ENCODE peak calls at places on chromosomes 7 and 10, in seven cellular contexts. One of them, this sample, is unnamed.

GRCh38 chr7:128830231-128831177 is at the start of gene FLNC:
- DNase-seq in fibroblast of pulmonary artery: peak
- DNase-seq in RCC 7860: peak
- DNase-seq in activated naive CD8-positive, alpha-beta T cell treated with anti-CD3 and anti-CD28 coated beads, Interleukin-2, amount 10 ng/mL, durations not matched to agents 7 days and 5 days: peak
- DNase-seq in SW 1271: no peak
- DNase-seq in H7: peak
- DNase-seq in cardiac muscle cell: peak
- DNase-seq in this sample: no peak

GRCh38 chr10:73889014-73889413 is 14.7 kb upstream of the CAMK2G start:
- DNase-seq in fibroblast of pulmonary artery: peak
- DNase-seq in RCC 7860: peak
- DNase-seq in activated naive CD8-positive, alpha-beta T cell treated with anti-CD3 and anti-CD28 coated beads, Interleukin-2, amount 10 ng/mL, durations not matched to agents 7 days and 5 days: no peak
- DNase-seq in SW 1271: no peak
- DNase-seq in H7: peak
- DNase-seq in cardiac muscle cell: no peak
- DNase-seq in this sample: peak

GRCh38 chr10:112957589-112958202 is 7.6 kb downstream of the TCF7L2 start:
- DNase-seq in fibroblast of pulmonary artery: no peak
- DNase-seq in RCC 7860: peak
- DNase-seq in activated naive CD8-positive, alpha-beta T cell treated with anti-CD3 and anti-CD28 coated beads, Interleukin-2, amount 10 ng/mL, durations not matched to agents 7 days and 5 days: no peak
- DNase-seq in SW 1271: no peak
- DNase-seq in H7: no peak
- DNase-seq in cardiac muscle cell: no peak
- DNase-seq in this sample: no peak

GRCh38 chr10:78936412-78937342 is 132.1 kb upstream of the ZMIZ1 start:
- DNase-seq in fibroblast of pulmonary artery: no peak
- DNase-seq in RCC 7860: no peak
- DNase-seq in activated naive CD8-positive, alpha-beta T cell treated with anti-CD3 and anti-CD28 coated beads, Interleukin-2, amount 10 ng/mL, durations not matched to agents 7 days and 5 days: no peak
- DNase-seq in SW 1271: no peak
- DNase-seq in H7: no peak
- DNase-seq in cardiac muscle cell: no peak
- DNase-seq in this sample: no peak

GRCh38 chr7:42103456-42103855 is 133.6 kb downstream of the GLI3 start:
- DNase-seq in fibroblast of pulmonary artery: no peak
- DNase-seq in RCC 7860: no peak
- DNase-seq in activated naive CD8-positive, alpha-beta T cell treated with anti-CD3 and anti-CD28 coated beads, Interleukin-2, amount 10 ng/mL, durations not matched to agents 7 days and 5 days: no peak
- DNase-seq in SW 1271: no peak
- DNase-seq in H7: no peak
- DNase-seq in cardiac muscle cell: no peak
- DNase-seq in this sample: no peak

GRCh38 chr10:86301431-86301830 is 65.2 kb downstream of the GRID1 start:
- DNase-seq in fibroblast of pulmonary artery: no peak
- DNase-seq in RCC 7860: no peak
- DNase-seq in activated naive CD8-positive, alpha-beta T cell treated with anti-CD3 and anti-CD28 coated beads, Interleukin-2, amount 10 ng/mL, durations not matched to agents 7 days and 5 days: no peak
- DNase-seq in SW 1271: no peak
- DNase-seq in H7: no peak
- DNase-seq in cardiac muscle cell: no peak
- DNase-seq in this sample: no peak

GRCh38 chr10:121516483-121516882 is 81.8 kb downstream of the FGFR2 start:
- DNase-seq in fibroblast of pulmonary artery: no peak
- DNase-seq in RCC 7860: peak
- DNase-seq in activated naive CD8-positive, alpha-beta T cell treated with anti-CD3 and anti-CD28 coated beads, Interleukin-2, amount 10 ng/mL, durations not matched to agents 7 days and 5 days: no peak
- DNase-seq in SW 1271: no peak
- DNase-seq in H7: no peak
- DNase-seq in cardiac muscle cell: no peak
- DNase-seq in this sample: no peak

GRCh38 chr10:63133787-63134557 is 844 bp downstream of the NRBF2 start:
- DNase-seq in fibroblast of pulmonary artery: peak
- DNase-seq in RCC 7860: peak
- DNase-seq in activated naive CD8-positive, alpha-beta T cell treated with anti-CD3 and anti-CD28 coated beads, Interleukin-2, amount 10 ng/mL, durations not matched to agents 7 days and 5 days: no peak
- DNase-seq in SW 1271: no peak
- DNase-seq in H7: no peak
- DNase-seq in cardiac muscle cell: no peak
- DNase-seq in this sample: no peak

GRCh38 chr10:118991326-118991725 is 38.2 kb upstream of the NANOS1 start:
- DNase-seq in fibroblast of pulmonary artery: no peak
- DNase-seq in RCC 7860: no peak
- DNase-seq in activated naive CD8-positive, alpha-beta T cell treated with anti-CD3 and anti-CD28 coated beads, Interleukin-2, amount 10 ng/mL, durations not matched to agents 7 days and 5 days: no peak
- DNase-seq in SW 1271: no peak
- DNase-seq in H7: no peak
- DNase-seq in cardiac muscle cell: no peak
- DNase-seq in this sample: no peak

GRCh38 chr7:66146701-66147100 is 32.1 kb downstream of the CRCP start:
- DNase-seq in fibroblast of pulmonary artery: no peak
- DNase-seq in RCC 7860: no peak
- DNase-seq in activated naive CD8-positive, alpha-beta T cell treated with anti-CD3 and anti-CD28 coated beads, Interleukin-2, amount 10 ng/mL, durations not matched to agents 7 days and 5 days: no peak
- DNase-seq in SW 1271: no peak
- DNase-seq in H7: no peak
- DNase-seq in cardiac muscle cell: no peak
- DNase-seq in this sample: no peak

GRCh38 chr10:123863721-123864432 is 27.7 kb downstream of the CPXM2 start:
- DNase-seq in fibroblast of pulmonary artery: no peak
- DNase-seq in RCC 7860: no peak
- DNase-seq in activated naive CD8-positive, alpha-beta T cell treated with anti-CD3 and anti-CD28 coated beads, Interleukin-2, amount 10 ng/mL, durations not matched to agents 7 days and 5 days: no peak
- DNase-seq in SW 1271: no peak
- DNase-seq in H7: peak
- DNase-seq in cardiac muscle cell: no peak
- DNase-seq in this sample: no peak

GRCh38 chr10:48792121-48792520 is 107.4 kb downstream of the WDFY4 start:
- DNase-seq in fibroblast of pulmonary artery: no peak
- DNase-seq in RCC 7860: no peak
- DNase-seq in activated naive CD8-positive, alpha-beta T cell treated with anti-CD3 and anti-CD28 coated beads, Interleukin-2, amount 10 ng/mL, durations not matched to agents 7 days and 5 days: no peak
- DNase-seq in SW 1271: no peak
- DNase-seq in H7: no peak
- DNase-seq in cardiac muscle cell: no peak
- DNase-seq in this sample: no peak

GRCh38 chr10:86954681-86955500 is 2.5 kb downstream of the MMRN2 start:
- DNase-seq in fibroblast of pulmonary artery: no peak
- DNase-seq in RCC 7860: no peak
- DNase-seq in activated naive CD8-positive, alpha-beta T cell treated with anti-CD3 and anti-CD28 coated beads, Interleukin-2, amount 10 ng/mL, durations not matched to agents 7 days and 5 days: no peak
- DNase-seq in SW 1271: no peak
- DNase-seq in H7: peak
- DNase-seq in cardiac muscle cell: no peak
- DNase-seq in this sample: no peak

GRCh38 chr10:102582181-102582580 is 62.1 kb upstream of the TRIM8 start:
- DNase-seq in fibroblast of pulmonary artery: no peak
- DNase-seq in RCC 7860: no peak
- DNase-seq in activated naive CD8-positive, alpha-beta T cell treated with anti-CD3 and anti-CD28 coated beads, Interleukin-2, amount 10 ng/mL, durations not matched to agents 7 days and 5 days: no peak
- DNase-seq in SW 1271: no peak
- DNase-seq in H7: no peak
- DNase-seq in cardiac muscle cell: no peak
- DNase-seq in this sample: no peak

GRCh38 chr10:30527623-30528426 is 93.8 kb downstream of the MAP3K8 start:
- DNase-seq in fibroblast of pulmonary artery: no peak
- DNase-seq in RCC 7860: no peak
- DNase-seq in activated naive CD8-positive, alpha-beta T cell treated with anti-CD3 and anti-CD28 coated beads, Interleukin-2, amount 10 ng/mL, durations not matched to agents 7 days and 5 days: peak
- DNase-seq in SW 1271: no peak
- DNase-seq in H7: no peak
- DNase-seq in cardiac muscle cell: no peak
- DNase-seq in this sample: no peak

GRCh38 chr10:89122431-89123066 is 84.6 kb downstream of the CH25H start:
- DNase-seq in fibroblast of pulmonary artery: peak
- DNase-seq in RCC 7860: no peak
- DNase-seq in activated naive CD8-positive, alpha-beta T cell treated with anti-CD3 and anti-CD28 coated beads, Interleukin-2, amount 10 ng/mL, durations not matched to agents 7 days and 5 days: no peak
- DNase-seq in SW 1271: no peak
- DNase-seq in H7: no peak
- DNase-seq in cardiac muscle cell: no peak
- DNase-seq in this sample: no peak

GRCh38 chr10:86188326-86188725 is 178.3 kb downstream of the GRID1 start:
- DNase-seq in fibroblast of pulmonary artery: no peak
- DNase-seq in RCC 7860: no peak
- DNase-seq in activated naive CD8-positive, alpha-beta T cell treated with anti-CD3 and anti-CD28 coated beads, Interleukin-2, amount 10 ng/mL, durations not matched to agents 7 days and 5 days: no peak
- DNase-seq in SW 1271: no peak
- DNase-seq in H7: no peak
- DNase-seq in cardiac muscle cell: no peak
- DNase-seq in this sample: no peak

GRCh38 chr10:89869180-89869579 is 167.8 kb downstream of the KIF20B start:
- DNase-seq in fibroblast of pulmonary artery: no peak
- DNase-seq in RCC 7860: no peak
- DNase-seq in activated naive CD8-positive, alpha-beta T cell treated with anti-CD3 and anti-CD28 coated beads, Interleukin-2, amount 10 ng/mL, durations not matched to agents 7 days and 5 days: no peak
- DNase-seq in SW 1271: no peak
- DNase-seq in H7: no peak
- DNase-seq in cardiac muscle cell: no peak
- DNase-seq in this sample: no peak

GRCh38 chr7:27210441-27211083 is 10.7 kb upstream of the HOXA13 start:
- DNase-seq in fibroblast of pulmonary artery: peak
- DNase-seq in RCC 7860: peak
- DNase-seq in activated naive CD8-positive, alpha-beta T cell treated with anti-CD3 and anti-CD28 coated beads, Interleukin-2, amount 10 ng/mL, durations not matched to agents 7 days and 5 days: peak
- DNase-seq in SW 1271: no peak
- DNase-seq in H7: peak
- DNase-seq in cardiac muscle cell: peak
- DNase-seq in this sample: no peak

GRCh38 chr10:7819126-7819470 is 793 bp downstream of the TAF3 start:
- DNase-seq in fibroblast of pulmonary artery: peak
- DNase-seq in RCC 7860: peak
- DNase-seq in activated naive CD8-positive, alpha-beta T cell treated with anti-CD3 and anti-CD28 coated beads, Interleukin-2, amount 10 ng/mL, durations not matched to agents 7 days and 5 days: no peak
- DNase-seq in SW 1271: no peak
- DNase-seq in H7: peak
- DNase-seq in cardiac muscle cell: peak
- DNase-seq in this sample: peak

GRCh38 chr7:135183478-135183877 is 13.0 kb upstream of the CYREN start:
- DNase-seq in fibroblast of pulmonary artery: no peak
- DNase-seq in RCC 7860: no peak
- DNase-seq in activated naive CD8-positive, alpha-beta T cell treated with anti-CD3 and anti-CD28 coated beads, Interleukin-2, amount 10 ng/mL, durations not matched to agents 7 days and 5 days: no peak
- DNase-seq in SW 1271: no peak
- DNase-seq in H7: no peak
- DNase-seq in cardiac muscle cell: no peak
- DNase-seq in this sample: no peak

GRCh38 chr10:84264611-84265141 is 19.8 kb downstream of the RGR start:
- DNase-seq in fibroblast of pulmonary artery: peak
- DNase-seq in RCC 7860: peak
- DNase-seq in activated naive CD8-positive, alpha-beta T cell treated with anti-CD3 and anti-CD28 coated beads, Interleukin-2, amount 10 ng/mL, durations not matched to agents 7 days and 5 days: peak
- DNase-seq in SW 1271: no peak
- DNase-seq in H7: peak
- DNase-seq in cardiac muscle cell: peak
- DNase-seq in this sample: peak

GRCh38 chr7:38393874-38394273 is 120.4 kb upstream of the TARP start:
- DNase-seq in fibroblast of pulmonary artery: no peak
- DNase-seq in RCC 7860: no peak
- DNase-seq in activated naive CD8-positive, alpha-beta T cell treated with anti-CD3 and anti-CD28 coated beads, Interleukin-2, amount 10 ng/mL, durations not matched to agents 7 days and 5 days: no peak
- DNase-seq in SW 1271: no peak
- DNase-seq in H7: no peak
- DNase-seq in cardiac muscle cell: no peak
- DNase-seq in this sample: peak

GRCh38 chr7:91266931-91267557 is 2.8 kb downstream of the FZD1 start:
- DNase-seq in fibroblast of pulmonary artery: no peak
- DNase-seq in RCC 7860: no peak
- DNase-seq in activated naive CD8-positive, alpha-beta T cell treated with anti-CD3 and anti-CD28 coated beads, Interleukin-2, amount 10 ng/mL, durations not matched to agents 7 days and 5 days: no peak
- DNase-seq in SW 1271: no peak
- DNase-seq in H7: peak
- DNase-seq in cardiac muscle cell: peak
- DNase-seq in this sample: no peak

GRCh38 chr7:74306737-74307469 is 17.7 kb downstream of the CLIP2 start:
- DNase-seq in fibroblast of pulmonary artery: peak
- DNase-seq in RCC 7860: peak
- DNase-seq in activated naive CD8-positive, alpha-beta T cell treated with anti-CD3 and anti-CD28 coated beads, Interleukin-2, amount 10 ng/mL, durations not matched to agents 7 days and 5 days: peak
- DNase-seq in SW 1271: peak
- DNase-seq in H7: peak
- DNase-seq in cardiac muscle cell: no peak
- DNase-seq in this sample: no peak

GRCh38 chr7:30166155-30166840 is 31.5 kb downstream of the MTURN start:
- DNase-seq in fibroblast of pulmonary artery: no peak
- DNase-seq in RCC 7860: no peak
- DNase-seq in activated naive CD8-positive, alpha-beta T cell treated with anti-CD3 and anti-CD28 coated beads, Interleukin-2, amount 10 ng/mL, durations not matched to agents 7 days and 5 days: no peak
- DNase-seq in SW 1271: no peak
- DNase-seq in H7: no peak
- DNase-seq in cardiac muscle cell: no peak
- DNase-seq in this sample: no peak